ENCODE peak calls at places on chromosomes 5 and 9, in eight cellular contexts. V is BJ; N is stomach; C is tibial artery; W is CD4-positive, CD25-positive, alpha-beta regulatory T cell; A is uterus; U is AG10803; H is AG09309. M is an unnamed sample.

GRCh38 chr5:73820321-73820720 is 194.3 kb downstream of the ARHGEF28 start:
- DNase-seq in A (no peak), C (no peak), V (no peak), N (no peak), W (no peak), H (no peak), U (no peak), M (no peak)

GRCh38 chr5:146744358-146744757 is 134.2 kb downstream of the PPP2R2B start:
- DNase-seq in N (no peak), C (no peak), V (no peak), U (peak; percentile 50), A (no peak), W (no peak), H (no peak), M (peak; percentile 16)

GRCh38 chr5:14429614-14430013 is 152.0 kb upstream of the OTULINL start:
- DNase-seq in N (peak; percentile 29), A (no peak), U (no peak), C (no peak), W (no peak), H (no peak), V (no peak), M (no peak)

GRCh38 chr9:679462-679861 is 162.0 kb upstream of the DMRT1 start:
- DNase-seq in W (no peak), H (no peak), N (no peak), V (no peak), C (no peak), U (no peak), A (no peak), M (no peak)

GRCh38 chr5:82163459-82164108 is 114.6 kb downstream of the RPS23 start:
- DNase-seq in N (no peak), A (no peak), U (peak; percentile 49), H (no peak), C (no peak), W (no peak), V (no peak), M (peak; percentile 43)

GRCh38 chr9:131410051-131410491 is 16.2 kb downstream of the PRRC2B start:
- DNase-seq in W (peak; percentile 26), A (no peak), V (no peak), N (no peak), U (peak; percentile 79), H (no peak), C (no peak), M (peak; percentile 47)

GRCh38 chr5:34895641-34896419 is 19.5 kb downstream of the RAD1 start:
- DNase-seq in C (no peak), N (no peak), A (no peak), U (peak; percentile 38), H (no peak), V (no peak), W (no peak), M (peak; percentile 22)

GRCh38 chr9:8821910-8822666 is 1022.5 kb upstream of the DMAC1 start:
- DNase-seq in U (no peak), W (no peak), V (no peak), H (no peak), N (no peak), C (no peak), A (no peak), M (no peak)

GRCh38 chr9:706606-707451 is 134.7 kb upstream of the DMRT1 start:
- DNase-seq in A (peak; percentile 79), V (no peak), U (peak; percentile 75), C (peak; percentile 84), H (no peak), N (peak; percentile 70), W (no peak), M (peak; percentile 34)

GRCh38 chr9:8872802-8873201 is 1073.2 kb upstream of the DMAC1 start:
- DNase-seq in H (no peak), U (no peak), C (no peak), N (no peak), W (no peak), V (no peak), A (no peak), M (no peak)

GRCh38 chr9:94922098-94922607 is 195.7 kb downstream of the AOPEP start:
- DNase-seq in C (peak; percentile 69), V (peak; percentile 98), N (no peak), H (peak; percentile 99), A (peak; percentile 64), U (peak; percentile 100), W (no peak), M (peak; percentile 86)

GRCh38 chr5:134236208-134236761 is 10.4 kb upstream of the PPP2CA start:
- DNase-seq in W (no peak), N (no peak), U (no peak), C (no peak), A (peak; percentile 33), V (no peak), H (no peak), M (no peak)

GRCh38 chr9:4137234-4137633 is 162.6 kb downstream of the GLIS3 start:
- DNase-seq in N (no peak), H (peak; percentile 92), A (no peak), U (peak; percentile 97), C (no peak), W (no peak), V (peak; percentile 92), M (peak; percentile 89)

GRCh38 chr9:96302021-96302420 is at the start of gene HSD17B3:
- DNase-seq in U (no peak), V (no peak), W (no peak), C (no peak), A (no peak), N (no peak), H (no peak), M (no peak)

DNA sequence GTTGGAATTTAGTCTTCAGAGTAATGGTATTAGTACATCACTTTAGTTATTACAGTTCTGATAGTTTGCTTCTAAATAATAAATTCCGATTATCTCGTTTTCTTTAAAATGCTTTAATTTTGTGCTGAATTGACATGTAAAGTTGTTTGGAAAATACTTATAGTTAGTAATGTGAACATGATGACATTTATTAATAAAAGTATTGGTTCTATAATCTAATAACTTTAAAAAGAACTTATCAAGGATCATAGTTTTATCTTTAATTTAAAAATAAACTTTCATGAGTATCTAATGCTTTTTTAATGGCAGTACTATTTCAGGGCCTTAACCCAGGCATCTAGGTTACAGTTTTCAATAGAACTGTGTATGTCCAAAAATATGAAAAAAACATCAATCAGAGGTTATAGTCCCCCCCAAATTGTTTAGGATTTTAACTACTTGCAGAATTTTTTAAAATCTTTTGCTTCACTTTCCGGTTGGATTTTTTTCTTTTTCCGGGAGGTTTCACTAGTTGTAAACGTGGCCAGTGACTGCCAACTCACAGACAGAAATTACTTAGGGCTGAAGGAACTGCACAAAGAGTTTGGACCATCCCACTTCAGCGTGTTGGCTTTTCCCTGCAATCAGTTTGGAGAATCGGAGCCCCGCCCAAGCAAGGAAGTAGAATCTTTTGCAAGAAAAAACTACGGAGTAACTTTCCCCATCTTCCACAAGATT is 680 bp downstream of the GPX8 start:
- DNase-seq in V (peak; percentile 83), U (peak; percentile 96), A (peak; percentile 75), C (peak; percentile 83), W (no peak), N (peak; percentile 34), H (peak; percentile 90), M (peak; percentile 91)
- H3K4me3 ChIP-seq in V (peak overlapping the region; percentile 67), U (peak overlapping the region; percentile 65), A (peak overlapping the region; percentile 40), C (peak overlapping the region; percentile 48), W (no peak overlapping the region), N (peak overlapping the region; percentile 44), H (peak overlapping the region; percentile 51), M (peak overlapping the region; percentile 60)

DNA sequence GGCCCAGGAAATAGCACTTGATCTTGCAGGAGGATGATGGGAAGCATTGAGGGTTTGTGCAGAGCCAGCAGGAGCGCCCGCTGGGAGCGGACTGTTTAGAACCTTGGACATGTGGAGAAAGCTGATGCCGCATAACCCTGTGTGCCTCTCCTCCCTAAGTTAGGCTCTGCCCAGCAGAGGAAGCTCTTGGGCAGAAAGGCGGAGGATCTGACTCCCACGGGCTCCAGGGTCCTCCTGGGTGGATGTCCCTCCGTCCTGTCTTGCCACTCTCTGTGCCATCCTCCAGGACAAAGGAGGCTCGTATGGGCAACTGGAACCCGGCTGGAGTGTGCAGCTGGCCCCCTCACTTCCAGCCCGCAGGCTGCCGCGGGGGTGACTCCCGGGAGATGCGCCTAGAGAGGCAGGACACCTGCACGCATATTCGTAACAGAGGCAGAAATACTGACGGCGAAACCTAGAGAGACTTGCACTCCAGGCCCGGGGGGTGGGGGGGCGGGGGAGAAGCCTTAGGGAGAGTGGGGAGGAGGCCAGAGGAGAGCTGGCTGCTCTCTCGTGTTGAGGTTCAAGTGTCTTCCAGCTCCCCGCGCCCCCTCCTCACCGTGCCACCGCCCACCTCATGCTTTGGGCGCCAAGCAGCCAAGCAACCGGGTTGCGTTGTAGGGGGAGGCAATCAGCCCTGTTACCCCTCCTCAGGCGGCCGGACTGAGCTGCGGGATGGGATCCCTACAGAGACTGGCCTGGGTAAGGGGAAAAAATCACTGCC is 5.4 kb upstream of the FOXE1 start:
- DNase-seq in V (no peak), C (no peak), W (no peak), U (no peak), H (no peak), N (no peak), A (no peak), M (no peak)
- H3K4me3 ChIP-seq in V (no peak overlapping the region), C (no peak overlapping the region), W (no peak overlapping the region), U (no peak overlapping the region), H (no peak overlapping the region), N (no peak overlapping the region), A (no peak overlapping the region), M (no peak overlapping the region)

DNA sequence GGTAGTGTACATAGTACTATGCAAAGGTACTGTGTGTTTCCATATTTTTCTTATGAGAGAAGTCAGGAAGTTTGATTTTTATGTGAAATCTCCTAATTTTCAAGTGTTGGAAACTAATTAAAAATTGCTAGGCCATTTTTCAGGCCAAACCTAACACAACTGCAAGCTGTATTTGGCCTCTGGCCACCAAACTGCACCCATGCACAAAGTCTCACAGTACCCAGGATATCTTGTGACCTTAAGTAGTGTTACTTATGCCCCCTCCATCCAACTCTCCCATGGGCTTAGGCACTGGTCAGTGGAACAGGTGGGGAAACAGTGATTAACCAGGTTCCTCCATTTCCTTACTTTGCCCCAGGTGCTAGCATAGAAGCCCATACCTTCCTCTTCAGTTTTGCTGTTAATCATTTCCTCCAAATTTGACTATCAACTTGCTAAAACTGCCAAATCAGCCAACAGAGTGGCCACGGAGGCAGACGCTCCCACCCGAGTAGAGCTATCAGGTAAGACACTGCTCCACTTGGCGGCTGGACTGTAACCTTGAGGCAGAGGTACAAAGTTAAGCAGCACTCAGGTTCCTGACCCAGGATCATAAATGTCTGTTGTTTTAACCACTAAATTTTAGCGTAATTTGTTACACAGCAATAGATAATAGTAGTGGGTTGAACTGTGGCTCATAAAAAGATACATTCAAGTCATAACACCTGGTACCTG is 19.5 kb upstream of the KIF27 start:
- DNase-seq in N (no peak), W (no peak), A (no peak), H (no peak), V (no peak), U (no peak), C (no peak), M (no peak)
- H3K4me3 ChIP-seq in N (no peak overlapping the region), W (no peak overlapping the region), A (no peak overlapping the region), H (no peak overlapping the region), V (no peak overlapping the region), U (no peak overlapping the region), C (no peak overlapping the region), M (no peak overlapping the region)

DNA sequence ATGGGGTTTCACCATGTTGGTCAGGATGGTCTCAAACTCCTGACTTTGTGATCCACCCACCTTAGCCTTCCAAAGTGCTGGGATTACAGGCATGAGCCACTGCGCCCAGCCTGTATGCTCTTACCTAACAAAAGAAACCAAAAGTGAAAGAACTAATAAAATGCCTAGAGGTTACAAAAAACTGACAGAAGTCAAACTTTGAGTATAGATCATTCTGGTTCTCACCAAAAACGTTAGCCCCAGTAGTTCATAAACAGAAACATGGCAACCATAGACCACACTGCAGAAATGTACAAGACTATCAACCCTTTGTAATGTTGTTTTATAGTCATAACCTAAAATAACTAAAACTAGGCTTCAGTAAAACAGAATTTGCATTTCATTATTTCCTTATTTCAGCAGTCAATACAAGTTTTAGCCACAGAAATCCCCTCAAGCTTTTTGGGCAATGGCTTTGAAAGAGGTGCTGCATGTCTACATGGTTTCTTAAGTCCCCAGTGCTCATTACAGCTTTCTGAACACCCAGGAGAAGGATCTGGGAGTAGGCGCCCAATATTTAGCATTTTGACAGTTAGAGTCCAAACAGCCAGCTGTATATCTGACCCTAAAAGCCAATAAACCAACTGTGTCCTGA is 72.5 kb downstream of the EPB41L4A start:
- DNase-seq in C (no peak), N (no peak), U (no peak), V (no peak), A (no peak), W (no peak), H (no peak), M (no peak)
- H3K4me3 ChIP-seq in C (no peak overlapping the region), N (no peak overlapping the region), U (no peak overlapping the region), V (no peak overlapping the region), A (no peak overlapping the region), W (no peak overlapping the region), H (no peak overlapping the region), M (no peak overlapping the region)

M was measured in skeletal muscle cell.